ENCODE peak calls at places on chromosomes 5 and 9, in seven cellular contexts. B is NB4; A is Peyer's patch; I is left lung; W is ACHN; U is stimulated activated CD4-positive, alpha-beta T cell treated with anti-CD3 and anti-CD28 coated beads, Interleukin-15, amount 100 ng/mL, for 1 hour; T is OCI-M1. O is an unnamed sample.

GRCh38 chr9:38171926-38172325 is 102.9 kb upstream of the SHB start:
- DNase-seq in I (no peak), A (no peak), T (no peak), W (no peak), B (no peak), U (no peak), O (no peak)

GRCh38 chr5:139903805-139904565 is 108.4 kb downstream of the PSD2 start:
- DNase-seq in B (no peak), U (no peak), W (peak), I (no peak), T (no peak), A (peak), O (no peak)

GRCh38 chr9:107213561-107214028 is 69.5 kb upstream of the RAD23B start:
- DNase-seq in B (peak), T (no peak), A (peak), W (peak), U (no peak), I (peak), O (no peak)

GRCh38 chr9:35904966-35905781 is 828 bp upstream of the HRCT1 start:
- DNase-seq in A (peak), T (no peak), U (no peak), W (peak), B (no peak), I (no peak), O (peak)

GRCh38 chr9:124248066-124248465 is 9.7 kb upstream of the NEK6 start:
- DNase-seq in T (no peak), I (peak), A (peak), B (no peak), U (no peak), W (no peak), O (no peak)

GRCh38 chr9:38380872-38381534 is 11.5 kb upstream of the ALDH1B1 start:
- DNase-seq in W (no peak), T (peak), I (no peak), B (no peak), A (peak), U (no peak), O (no peak)

GRCh38 chr5:1246711-1247431 is 21.7 kb downstream of the SLC6A18 start:
- DNase-seq in W (peak), B (peak), I (no peak), U (no peak), A (peak), T (no peak), O (peak)

GRCh38 chr5:76641514-76642120 is 18.4 kb upstream of the F2RL2 start:
- DNase-seq in B (peak), I (peak), U (peak), A (peak), W (peak), T (peak), O (peak)

GRCh38 chr9:19049872-19050636 is 827 bp downstream of the RRAGA start:
- DNase-seq in T (peak), A (no peak), W (peak), B (peak), I (no peak), U (no peak), O (peak)